ENCODE peak calls at places on chromosomes 6 and 20, in five cellular contexts. H is GM04504, I is right cardiac atrium, N is foreskin keratinocyte, A is cardiac muscle cell. Q is an unnamed sample.

GRCh38 chr6:146582857-146583256 is 15.9 kb upstream of the ADGB start:
- DNase-seq in H (no peak), I (peak; percentile 37), N (no peak), A (no peak), Q (no peak)

GRCh38 chr6:143271024-143271423 is 179.5 kb downstream of the ADAT2 start:
- DNase-seq in H (peak; percentile 93), I (no peak), N (peak; percentile 87), A (peak; percentile 45), Q (no peak)

GRCh38 chr6:38579010-38579628 is 60.6 kb downstream of the BTBD9 start:
- DNase-seq in H (no peak), I (no peak), N (no peak), A (no peak), Q (no peak)

GRCh38 chr6:43477235-43478007 is at the start of gene TJAP1:
- DNase-seq in H (no peak), I (peak; percentile 93), N (peak; percentile 64), A (peak; percentile 93), Q (peak; percentile 87)

GRCh38 chr20:1809121-1809520 is 86.1 kb upstream of the SIRPA start:
- DNase-seq in H (peak; percentile 64), I (no peak), N (peak; percentile 99), A (no peak), Q (no peak)

GRCh38 chr6:36427781-36428345 is 14.8 kb downstream of the PXT1 start:
- DNase-seq in H (no peak), I (no peak), N (no peak), A (no peak), Q (no peak)

GRCh38 chr20:11849270-11849920 is 68.3 kb upstream of the BTBD3 start:
- DNase-seq in H (no peak), I (no peak), N (no peak), A (peak; percentile 20), Q (no peak)

GRCh38 chr6:83371428-83371827 is 59.4 kb downstream of the ME1 start:
- DNase-seq in H (no peak), I (no peak), N (no peak), A (no peak), Q (no peak)

GRCh38 chr6:127464881-127465459 is 5.8 kb upstream of the KIAA0408 start:
- DNase-seq in H (no peak), I (peak; percentile 63), N (peak; percentile 39), A (peak; percentile 77), Q (peak; percentile 73)

GRCh38 chr6:22157233-22157632 is 139.6 kb downstream of the PRL start:
- DNase-seq in H (no peak), I (no peak), N (no peak), A (no peak), Q (no peak)

GRCh38 chr6:958531-958930 is 265.6 kb upstream of the EXOC2 start:
- DNase-seq in H (peak; percentile 87), I (no peak), N (peak; percentile 17), A (no peak), Q (no peak)

GRCh38 chr6:98787961-98788360 is 46.4 kb upstream of the POU3F2 start:
- DNase-seq in H (no peak), I (no peak), N (no peak), A (peak; percentile 8), Q (no peak)

GRCh38 chr6:137121401-137121997 is 51.9 kb downstream of the IL22RA2 start:
- DNase-seq in H (no peak), I (no peak), N (no peak), A (no peak), Q (peak; percentile 10)

GRCh38 chr6:113065606-113066005 is 718.5 kb downstream of the RFPL4B start:
- DNase-seq in H (peak; percentile 48), I (no peak), N (no peak), A (peak; percentile 7), Q (peak; percentile 94)

GRCh38 chr6:29553268-29554057 is 6.1 kb downstream of the UBD start:
- DNase-seq in H (peak; percentile 22), I (peak; percentile 86), N (peak; percentile 15), A (peak; percentile 78), Q (no peak)